ENCODE peak calls at places on chromosomes 5 and 9, in six cellular contexts. One of them, this sample, is unnamed.

GRCh38 chr5:104345513-104345823 is 782.9 kb upstream of the NUDT12 start:
- DNase-seq in GM20000: no peak
- DNase-seq in heart left ventricle: no peak
- DNase-seq in ovary: no peak
- DNase-seq in endodermal cell: no peak
- DNase-seq in progenitor cell of endocrine pancreas: no peak
- DNase-seq in this sample: no peak

GRCh38 chr5:132557425-132557805 is 638 bp downstream of the RAD50 start:
- DNase-seq in GM20000: peak
- DNase-seq in heart left ventricle: peak
- DNase-seq in ovary: peak
- DNase-seq in endodermal cell: peak
- DNase-seq in progenitor cell of endocrine pancreas: no peak
- DNase-seq in this sample: peak

GRCh38 chr5:109196486-109196885 is 213.3 kb downstream of the PJA2 start:
- DNase-seq in GM20000: no peak
- DNase-seq in heart left ventricle: no peak
- DNase-seq in ovary: no peak
- DNase-seq in endodermal cell: no peak
- DNase-seq in progenitor cell of endocrine pancreas: no peak
- DNase-seq in this sample: no peak

GRCh38 chr5:179265529-179266290 is 79.6 kb downstream of the ADAMTS2 start:
- DNase-seq in GM20000: no peak
- DNase-seq in heart left ventricle: peak
- DNase-seq in ovary: peak
- DNase-seq in endodermal cell: peak
- DNase-seq in progenitor cell of endocrine pancreas: no peak
- DNase-seq in this sample: no peak

GRCh38 chr5:170297589-170298462 is at the start of gene LCP2:
- DNase-seq in GM20000: peak
- DNase-seq in heart left ventricle: no peak
- DNase-seq in ovary: no peak
- DNase-seq in endodermal cell: no peak
- DNase-seq in progenitor cell of endocrine pancreas: no peak
- DNase-seq in this sample: peak

GRCh38 chr5:59999056-59999455 is 105.5 kb upstream of the PDE4D start:
- DNase-seq in GM20000: no peak
- DNase-seq in heart left ventricle: no peak
- DNase-seq in ovary: no peak
- DNase-seq in endodermal cell: no peak
- DNase-seq in progenitor cell of endocrine pancreas: no peak
- DNase-seq in this sample: no peak

GRCh38 chr5:150230842-150231241 is 41.0 kb downstream of the SLC6A7 start:
- DNase-seq in GM20000: no peak
- DNase-seq in heart left ventricle: no peak
- DNase-seq in ovary: no peak
- DNase-seq in endodermal cell: no peak
- DNase-seq in progenitor cell of endocrine pancreas: no peak
- DNase-seq in this sample: no peak

GRCh38 chr9:92983984-92984589 is 36.8 kb downstream of the FGD3 start:
- DNase-seq in GM20000: no peak
- DNase-seq in heart left ventricle: no peak
- DNase-seq in ovary: no peak
- DNase-seq in endodermal cell: peak
- DNase-seq in progenitor cell of endocrine pancreas: no peak
- DNase-seq in this sample: no peak

GRCh38 chr9:121275781-121276658 is 8.1 kb downstream of the GSN start:
- DNase-seq in GM20000: no peak
- DNase-seq in heart left ventricle: no peak
- DNase-seq in ovary: no peak
- DNase-seq in endodermal cell: no peak
- DNase-seq in progenitor cell of endocrine pancreas: no peak
- DNase-seq in this sample: no peak

GRCh38 chr5:112491257-112491656 is 72.2 kb upstream of the EPB41L4A start:
- DNase-seq in GM20000: no peak
- DNase-seq in heart left ventricle: no peak
- DNase-seq in ovary: no peak
- DNase-seq in endodermal cell: peak
- DNase-seq in progenitor cell of endocrine pancreas: no peak
- DNase-seq in this sample: no peak

GRCh38 chr5:112492291-112492690 is 73.2 kb upstream of the EPB41L4A start:
- DNase-seq in GM20000: peak
- DNase-seq in heart left ventricle: no peak
- DNase-seq in ovary: no peak
- DNase-seq in endodermal cell: peak
- DNase-seq in progenitor cell of endocrine pancreas: no peak
- DNase-seq in this sample: peak
- TF ChIP-seq CTCF in GM20000: peak
- TF ChIP-seq CTCF in heart left ventricle: peak
- TF ChIP-seq CTCF in ovary: no peak
- TF ChIP-seq CTCF in endodermal cell: peak
- TF ChIP-seq CTCF in progenitor cell of endocrine pancreas: peak
- TF ChIP-seq CTCF in this sample: peak

GRCh38 chr5:34916518-34916917 is 1.0 kb downstream of the BRIX1 start:
- DNase-seq in GM20000: no peak
- DNase-seq in heart left ventricle: no peak
- DNase-seq in ovary: no peak
- DNase-seq in endodermal cell: no peak
- DNase-seq in progenitor cell of endocrine pancreas: no peak
- DNase-seq in this sample: no peak

GRCh38 chr5:34914671-34915138 is 599 bp downstream of the RAD1 start:
- DNase-seq in GM20000: no peak
- DNase-seq in heart left ventricle: peak
- DNase-seq in ovary: peak
- DNase-seq in endodermal cell: no peak
- DNase-seq in progenitor cell of endocrine pancreas: no peak
- DNase-seq in this sample: no peak

GRCh38 chr5:34913072-34913471 is 2.2 kb downstream of the RAD1 start:
- DNase-seq in GM20000: no peak
- DNase-seq in heart left ventricle: no peak
- DNase-seq in ovary: no peak
- DNase-seq in endodermal cell: no peak
- DNase-seq in progenitor cell of endocrine pancreas: no peak
- DNase-seq in this sample: no peak

GRCh38 chr5:34915856-34916192 is 313 bp downstream of the BRIX1 start:
- DNase-seq in GM20000: no peak
- DNase-seq in heart left ventricle: no peak
- DNase-seq in ovary: no peak
- DNase-seq in endodermal cell: no peak
- DNase-seq in progenitor cell of endocrine pancreas: no peak
- DNase-seq in this sample: peak

GRCh38 chr5:34915139-34915855 is at the start of the genes BRIX1 and RAD1:
- DNase-seq in GM20000: peak
- DNase-seq in heart left ventricle: peak
- DNase-seq in ovary: peak
- DNase-seq in endodermal cell: peak
- DNase-seq in progenitor cell of endocrine pancreas: peak
- DNase-seq in this sample: peak
- TF ChIP-seq CTCF in GM20000: no peak
- TF ChIP-seq CTCF in heart left ventricle: peak
- TF ChIP-seq CTCF in ovary: no peak
- TF ChIP-seq CTCF in endodermal cell: peak
- TF ChIP-seq CTCF in progenitor cell of endocrine pancreas: peak
- TF ChIP-seq CTCF in this sample: peak

GRCh38 chr5:10320793-10321192 is 13.1 kb upstream of the CMBL start:
- DNase-seq in GM20000: no peak
- DNase-seq in heart left ventricle: no peak
- DNase-seq in ovary: no peak
- DNase-seq in endodermal cell: no peak
- DNase-seq in progenitor cell of endocrine pancreas: no peak
- DNase-seq in this sample: no peak

GRCh38 chr5:10321882-10322281 is 14.2 kb upstream of the CMBL start:
- DNase-seq in GM20000: no peak
- DNase-seq in heart left ventricle: no peak
- DNase-seq in ovary: no peak
- DNase-seq in endodermal cell: no peak
- DNase-seq in progenitor cell of endocrine pancreas: no peak
- DNase-seq in this sample: no peak

GRCh38 chr5:10317825-10318682 is 10.4 kb upstream of the CMBL start:
- DNase-seq in GM20000: no peak
- DNase-seq in heart left ventricle: no peak
- DNase-seq in ovary: no peak
- DNase-seq in endodermal cell: no peak
- DNase-seq in progenitor cell of endocrine pancreas: no peak
- DNase-seq in this sample: no peak

GRCh38 chr5:10315824-10316509 is 8.3 kb upstream of the CMBL start:
- DNase-seq in GM20000: no peak
- DNase-seq in heart left ventricle: no peak
- DNase-seq in ovary: no peak
- DNase-seq in endodermal cell: peak
- DNase-seq in progenitor cell of endocrine pancreas: no peak
- DNase-seq in this sample: no peak

DNA sequence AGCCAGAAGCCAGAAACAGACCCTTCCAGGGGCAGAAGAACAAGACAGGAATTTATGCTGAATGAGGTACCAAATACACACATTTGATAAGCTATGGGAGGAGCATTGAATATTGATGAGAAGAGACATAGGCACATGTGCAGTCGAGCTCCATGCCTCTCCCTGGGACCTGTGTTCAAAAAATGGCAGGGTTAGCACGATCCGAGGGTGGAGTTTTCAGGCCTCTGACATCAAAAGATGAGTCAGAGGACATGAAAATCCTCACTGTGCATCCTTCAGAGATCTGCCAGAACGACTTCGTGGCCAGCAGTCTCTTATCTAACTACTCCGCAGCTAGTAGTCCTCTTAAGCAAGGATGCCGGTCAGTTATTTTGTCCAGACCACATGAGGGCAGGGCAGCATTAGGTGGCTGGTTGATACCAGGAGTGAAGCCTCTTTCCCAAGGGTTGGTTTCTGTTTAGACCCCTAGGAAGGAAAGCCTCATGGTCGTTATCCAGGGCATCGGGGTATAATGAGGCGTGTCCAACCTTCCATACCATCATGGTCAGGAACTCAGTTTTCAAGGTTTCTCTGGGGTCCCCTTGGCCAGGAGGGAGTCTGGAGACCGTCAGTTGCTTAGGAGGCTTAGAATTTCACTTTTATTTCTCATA is 11.6 kb upstream of the CMBL start:
- DNase-seq in GM20000: no peak
- DNase-seq in heart left ventricle: no peak
- DNase-seq in ovary: peak
- DNase-seq in endodermal cell: no peak
- DNase-seq in progenitor cell of endocrine pancreas: no peak
- DNase-seq in this sample: no peak
- TF ChIP-seq CTCF in GM20000: no peak
- TF ChIP-seq CTCF in heart left ventricle: peak
- TF ChIP-seq CTCF in ovary: no peak
- TF ChIP-seq CTCF in endodermal cell: no peak
- TF ChIP-seq CTCF in progenitor cell of endocrine pancreas: no peak
- TF ChIP-seq CTCF in this sample: no peak

DNA sequence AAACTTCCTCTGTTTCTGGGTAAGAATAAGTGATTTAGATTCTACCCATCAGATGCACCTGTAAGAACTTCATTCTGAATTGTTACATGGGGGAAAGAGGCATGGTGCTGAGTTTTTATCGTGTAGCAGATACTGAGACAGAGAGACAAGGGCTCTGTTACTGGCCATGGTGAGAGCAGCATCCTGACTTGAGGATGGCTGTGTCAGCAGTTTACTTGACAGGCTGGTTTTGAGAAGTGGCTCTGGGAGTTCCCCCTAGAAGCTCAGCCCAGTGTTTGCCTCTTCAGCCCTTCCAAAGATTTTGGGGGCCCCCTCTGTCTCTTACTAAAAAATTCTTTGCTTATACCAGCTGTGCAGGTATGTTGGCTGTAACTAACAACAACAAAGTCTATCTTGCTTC is 510.5 kb downstream of the LRRC70 start:
- DNase-seq in GM20000: no peak
- DNase-seq in heart left ventricle: no peak
- DNase-seq in ovary: no peak
- DNase-seq in endodermal cell: no peak
- DNase-seq in progenitor cell of endocrine pancreas: no peak
- DNase-seq in this sample: no peak
- TF ChIP-seq CTCF in GM20000: no peak
- TF ChIP-seq CTCF in heart left ventricle: no peak
- TF ChIP-seq CTCF in ovary: no peak
- TF ChIP-seq CTCF in endodermal cell: no peak
- TF ChIP-seq CTCF in progenitor cell of endocrine pancreas: no peak
- TF ChIP-seq CTCF in this sample: no peak

This sample was measured in GM13977.